ENCODE peak calls at places on chromosomes 5 and 9, in six cellular contexts. F is hypothalamus; O is neural crest cell; L is H4; P is effector memory CD8-positive, alpha-beta T cell; Q is MCF 10A. C is an unnamed sample.

GRCh38 chr5:61658592-61659008 is 326.5 kb downstream of the ZSWIM6 start:
- DNase-seq in F (peak), O (peak), L (peak), P (peak), Q (peak), C (peak)

GRCh38 chr9:137099231-137099630 is 12.4 kb downstream of the MAN1B1 start:
- DNase-seq in F (no peak), O (no peak), L (no peak), P (no peak), Q (no peak), C (no peak)

GRCh38 chr9:3858961-3859360 is 333.2 kb upstream of the RFX3 start:
- DNase-seq in F (no peak), O (no peak), L (no peak), P (no peak), Q (peak), C (no peak)

GRCh38 chr5:178180141-178180863 is 6.9 kb downstream of the GMCL2 start:
- DNase-seq in F (no peak), O (no peak), L (no peak), P (no peak), Q (no peak), C (no peak)

GRCh38 chr5:166639151-166639550 is 1652.3 kb upstream of the WWC1 start:
- DNase-seq in F (no peak), O (no peak), L (no peak), P (no peak), Q (no peak), C (no peak)

GRCh38 chr5:74949976-74950375 is 83.8 kb upstream of the FAM169A start:
- DNase-seq in F (no peak), O (no peak), L (peak), P (no peak), Q (no peak), C (no peak)

GRCh38 chr5:142716963-142717362 is 31.1 kb upstream of the FGF1 start:
- DNase-seq in F (peak), O (peak), L (peak), P (peak), Q (peak), C (no peak)

GRCh38 chr9:130857864-130858730 is 23.0 kb downstream of the ABL1 start:
- DNase-seq in F (no peak), O (no peak), L (peak), P (no peak), Q (peak), C (no peak)

GRCh38 chr9:19903076-19903475 is 114.2 kb upstream of the SLC24A2 start:
- DNase-seq in F (no peak), O (no peak), L (no peak), P (no peak), Q (no peak), C (no peak)

GRCh38 chr9:112881366-112881765 is 9.3 kb downstream of the SLC46A2 start:
- DNase-seq in F (no peak), O (no peak), L (no peak), P (no peak), Q (peak), C (no peak)

GRCh38 chr5:14105717-14106435 is 37.3 kb upstream of the TRIO start:
- DNase-seq in F (no peak), O (no peak), L (peak), P (no peak), Q (peak), C (no peak)

GRCh38 chr5:35672995-35673394 is 55.3 kb downstream of the SPEF2 start:
- DNase-seq in F (no peak), O (no peak), L (no peak), P (no peak), Q (no peak), C (no peak)

GRCh38 chr9:69535296-69535832 is 136.8 kb downstream of the APBA1 start:
- DNase-seq in F (no peak), O (no peak), L (no peak), P (no peak), Q (no peak), C (no peak)

GRCh38 chr5:57772512-57772911 is 289.9 kb upstream of the ACTBL2 start:
- DNase-seq in F (no peak), O (no peak), L (no peak), P (no peak), Q (no peak), C (no peak)

GRCh38 chr5:171369898-171370297 is 17.8 kb upstream of the NPM1 start:
- DNase-seq in F (no peak), O (no peak), L (no peak), P (no peak), Q (no peak), C (no peak)

GRCh38 chr9:77929942-77930341 is 101.7 kb downstream of the GNAQ start:
- DNase-seq in F (no peak), O (no peak), L (no peak), P (no peak), Q (no peak), C (no peak)

GRCh38 chr5:39584921-39585320 is 160.1 kb upstream of the DAB2 start:
- DNase-seq in F (no peak), O (no peak), L (no peak), P (no peak), Q (no peak), C (no peak)

GRCh38 chr9:76403352-76403751 is 9.1 kb upstream of the RFK start:
- DNase-seq in F (no peak), O (no peak), L (peak), P (peak), Q (peak), C (no peak)

GRCh38 chr5:176832162-176832561 is 21.8 kb downstream of the UNC5A start:
- DNase-seq in F (no peak), O (no peak), L (no peak), P (no peak), Q (no peak), C (no peak)

GRCh38 chr9:112265391-112265790 is 68.0 kb downstream of the PTBP3 start:
- DNase-seq in F (no peak), O (no peak), L (no peak), P (no peak), Q (no peak), C (no peak)

C was measured in substantia nigra.